ENCODE peak calls at places on chromosome 13, in six cellular contexts. I, G, V, R, U and D are unnamed samples.

GRCh38 chr13:77918391-77919261 is at the start of gene EDNRB:
- DNase-seq in I (peak; percentile 14), G (no peak), V (no peak), R (no peak), U (peak; percentile 10), D (peak; percentile 52)

GRCh38 chr13:92390217-92390616 is 836.4 kb upstream of the GPC6 start:
- DNase-seq in I (no peak), G (no peak), V (no peak), R (no peak), U (no peak), D (no peak)

GRCh38 chr13:85503797-85504196 is 295.4 kb downstream of the SLITRK6 start:
- DNase-seq in I (no peak), G (no peak), V (no peak), R (no peak), U (no peak), D (no peak)

GRCh38 chr13:37208052-37208451 is 102.6 kb upstream of the CSNK1A1L start:
- DNase-seq in I (no peak), G (no peak), V (no peak), R (no peak), U (no peak), D (no peak)

GRCh38 chr13:21365574-21365973 is 93.5 kb downstream of the ZDHHC20 start:
- DNase-seq in I (no peak), G (no peak), V (peak; percentile 9), R (no peak), U (no peak), D (no peak)

GRCh38 chr13:32229443-32229842 is 85.7 kb downstream of the ZAR1L start:
- DNase-seq in I (no peak), G (no peak), V (no peak), R (no peak), U (no peak), D (no peak)

GRCh38 chr13:42735011-42735410 is 46.4 kb upstream of the FAM216B start:
- DNase-seq in I (no peak), G (no peak), V (no peak), R (no peak), U (no peak), D (no peak)

GRCh38 chr13:50456111-50456510 is 387.4 kb downstream of the DLEU7 start:
- DNase-seq in I (no peak), G (no peak), V (no peak), R (no peak), U (no peak), D (no peak)

GRCh38 chr13:112133489-112134149 is 66.7 kb downstream of the SOX1 start:
- DNase-seq in I (no peak), G (no peak), V (no peak), R (no peak), U (no peak), D (no peak)

GRCh38 chr13:78589206-78589605 is 14.1 kb downstream of the POU4F1 start:
- DNase-seq in I (no peak), G (no peak), V (no peak), R (no peak), U (no peak), D (no peak)

GRCh38 chr13:99970761-99971575 is 599 bp downstream of the ZIC5 start:
- DNase-seq in I (no peak), G (no peak), V (no peak), R (no peak), U (no peak), D (no peak)

GRCh38 chr13:41418751-41419150 is 38.6 kb upstream of the RGCC start:
- DNase-seq in I (no peak), G (no peak), V (no peak), R (no peak), U (no peak), D (no peak)

GRCh38 chr13:65926750-65927171 is 1303.4 kb downstream of the PCDH9 start:
- DNase-seq in I (no peak), G (no peak), V (no peak), R (no peak), U (no peak), D (no peak)

GRCh38 chr13:31797154-31797775 is 57.9 kb downstream of the RXFP2 start:
- DNase-seq in I (no peak), G (peak; percentile 2), V (no peak), R (peak; percentile 40), U (no peak), D (no peak)

GRCh38 chr13:109789262-109789661 is 2.9 kb upstream of the IRS2 start:
- DNase-seq in I (no peak), G (no peak), V (no peak), R (no peak), U (no peak), D (no peak)

GRCh38 chr13:34124912-34125311 is 307.0 kb downstream of the RFC3 start:
- DNase-seq in I (no peak), G (no peak), V (no peak), R (no peak), U (no peak), D (no peak)

GRCh38 chr13:72726721-72727416 is 560 bp downstream of the MZT1 start:
- DNase-seq in I (peak; percentile 0), G (no peak), V (no peak), R (no peak), U (no peak), D (peak; percentile 46)

GRCh38 chr13:21541980-21542379 is 62.0 kb downstream of the MICU2 start:
- DNase-seq in I (no peak), G (no peak), V (no peak), R (no peak), U (no peak), D (no peak)

GRCh38 chr13:58097831-58098230 is 466.3 kb downstream of the PCDH17 start:
- DNase-seq in I (no peak), G (no peak), V (no peak), R (no peak), U (no peak), D (no peak)

GRCh38 chr13:97914537-97914936 is 38.9 kb upstream of the IPO5 start:
- DNase-seq in I (no peak), G (no peak), V (no peak), R (no peak), U (no peak), D (no peak)

GRCh38 chr13:103145476-103145875 is 79.3 kb upstream of the SLC10A2 start:
- DNase-seq in I (no peak), G (no peak), V (no peak), R (no peak), U (no peak), D (no peak)

GRCh38 chr13:32040052-32040642 is 8.6 kb downstream of the FRY start:
- DNase-seq in I (no peak), G (no peak), V (no peak), R (no peak), U (no peak), D (no peak)

GRCh38 chr13:71797487-71797886 is 69.5 kb downstream of the DACH1 start:
- DNase-seq in I (no peak), G (no peak), V (no peak), R (no peak), U (no peak), D (no peak)